ENCODE peak calls at places on chromosomes 16 and 17, in ten cellular contexts. C is mucosa of descending colon, K is uterus, G is D341Med, R is NCI-H2171, L is left ventricle myocardium inferior, E is AG20443, N is foreskin fibroblast, P is activated B cell treated with CpG ODN at 0.5 μM for 24 hours, Y is T-helper 2 cell. Q is an unnamed sample.

GRCh38 chr17:27180322-27180721 is 113.6 kb upstream of the WSB1 start:
- DNase-seq in C (no peak), K (no peak), G (no peak), R (no peak), L (no peak), E (no peak), N (no peak), P (no peak), Y (no peak), Q (no peak)

GRCh38 chr17:16352303-16352837 is 899 bp downstream of the CENPV start:
- DNase-seq in C (peak; percentile 63), K (no peak), G (peak; percentile 69), R (peak; percentile 57), L (peak; percentile 18), E (peak; percentile 45), N (peak; percentile 70), P (peak; percentile 21), Y (peak; percentile 6), Q (no peak)

GRCh38 chr16:58582133-58582532 is 47.5 kb downstream of the CNOT1 start:
- DNase-seq in C (no peak), K (no peak), G (no peak), R (no peak), L (no peak), E (no peak), N (no peak), P (no peak), Y (no peak), Q (no peak)

GRCh38 chr16:88782454-88783390 is 2.3 kb downstream of the PIEZO1 start:
- DNase-seq in C (peak; percentile 58), K (peak; percentile 67), G (no peak), R (no peak), L (no peak), E (peak; percentile 86), N (peak; percentile 94), P (no peak), Y (peak; percentile 27), Q (no peak)

GRCh38 chr17:72702998-72703397 is 389.5 kb downstream of the SLC39A11 start:
- DNase-seq in C (no peak), K (no peak), G (no peak), R (no peak), L (no peak), E (no peak), N (no peak), P (no peak), Y (no peak), Q (no peak)

GRCh38 chr16:53968896-53969295 is 264.9 kb downstream of the FTO start:
- DNase-seq in C (no peak), K (no peak), G (no peak), R (no peak), L (no peak), E (no peak), N (peak; percentile 51), P (no peak), Y (no peak), Q (no peak)

GRCh38 chr17:2580156-2580555 is 13.3 kb upstream of the PAFAH1B1 start:
- DNase-seq in C (no peak), K (no peak), G (no peak), R (no peak), L (no peak), E (no peak), N (no peak), P (no peak), Y (no peak), Q (no peak)

GRCh38 chr17:42783062-42783777 is 2.8 kb downstream of the WNK4 start:
- DNase-seq in C (no peak), K (no peak), G (no peak), R (no peak), L (no peak), E (peak; percentile 65), N (peak; percentile 58), P (no peak), Y (no peak), Q (no peak)

GRCh38 chr17:42881768-42882565 is 18.6 kb upstream of the G6PC1 start:
- DNase-seq in C (no peak), K (no peak), G (no peak), R (no peak), L (no peak), E (no peak), N (no peak), P (no peak), Y (no peak), Q (no peak)

GRCh38 chr17:82568997-82569393 is 49.5 kb downstream of the FOXK2 start:
- DNase-seq in C (no peak), K (no peak), G (peak; percentile 34), R (no peak), L (no peak), E (no peak), N (no peak), P (no peak), Y (no peak), Q (no peak)

GRCh38 chr17:80160536-80160935 is 9.3 kb upstream of the CARD14 start:
- DNase-seq in C (no peak), K (no peak), G (no peak), R (no peak), L (no peak), E (no peak), N (no peak), P (no peak), Y (no peak), Q (no peak)

GRCh38 chr17:10737168-10737622 is 7.4 kb upstream of the TMEM220 start:
- DNase-seq in C (peak; percentile 84), K (peak; percentile 52), G (peak; percentile 65), R (peak; percentile 28), L (peak; percentile 32), E (peak; percentile 81), N (peak; percentile 80), P (no peak), Y (no peak), Q (no peak)

GRCh38 chr17:9273334-9274118 is 252.2 kb downstream of the NTN1 start:
- DNase-seq in C (no peak), K (peak; percentile 33), G (no peak), R (no peak), L (peak; percentile 33), E (peak; percentile 37), N (peak; percentile 26), P (no peak), Y (no peak), Q (no peak)

GRCh38 chr16:23716484-23716883 is 3.5 kb upstream of the ERN2 start:
- DNase-seq in C (no peak), K (no peak), G (no peak), R (no peak), L (no peak), E (no peak), N (no peak), P (no peak), Y (no peak), Q (no peak)

GRCh38 chr17:43401293-43401692 is 2.5 kb downstream of the ARL4D start:
- DNase-seq in C (no peak), K (no peak), G (peak; percentile 66), R (no peak), L (no peak), E (peak; percentile 91), N (peak; percentile 96), P (no peak), Y (no peak), Q (peak; percentile 85)